ENCODE peak calls at places on chromosomes 4 and X, in eight cellular contexts. C is fibroblast of mammary gland, T is suprapubic skin, G is MCF 10A, F is choroid plexus epithelial cell, J is mucosa of descending colon, L is AG09309, X is left lung. I is an unnamed sample.

GRCh38 chr4:2064276-2064991 is 5.3 kb downstream of the NAT8L start:
- DNase-seq in C (no peak), T (peak), G (no peak), F (no peak), J (peak), L (no peak), X (no peak), I (no peak)

GRCh38 chr4:25928956-25929336 is 14.9 kb downstream of the SMIM20 start:
- DNase-seq in C (peak), T (no peak), G (no peak), F (peak), J (no peak), L (no peak), X (no peak), I (no peak)

GRCh38 chr4:146029939-146030710 is 91.5 kb upstream of the ZNF827 start:
- DNase-seq in C (no peak), T (no peak), G (no peak), F (peak), J (peak), L (no peak), X (no peak), I (no peak)

GRCh38 chr4:184409911-184410692 is 64.2 kb downstream of the IRF2 start:
- DNase-seq in C (no peak), T (no peak), G (no peak), F (no peak), J (no peak), L (no peak), X (no peak), I (no peak)

GRCh38 chr4:184924516-184924915 is 93.8 kb upstream of the HELT start:
- DNase-seq in C (no peak), T (no peak), G (no peak), F (no peak), J (no peak), L (no peak), X (no peak), I (peak)

GRCh38 chrX:318068-318738 is 393 bp downstream of the GTPBP6 start:
- DNase-seq in C (peak), T (peak), G (peak), F (peak), J (peak), L (peak), X (peak), I (peak)

GRCh38 chrX:95678679-95679078 is 1006.0 kb upstream of the DIAPH2 start:
- DNase-seq in C (no peak), T (no peak), G (no peak), F (no peak), J (no peak), L (no peak), X (no peak), I (no peak)

GRCh38 chr4:32003548-32003947 is 1283.4 kb downstream of the PCDH7 start:
- DNase-seq in C (no peak), T (no peak), G (no peak), F (no peak), J (no peak), L (no peak), X (no peak), I (no peak)

GRCh38 chrX:24890677-24891076 is 125.1 kb downstream of the ARX start:
- DNase-seq in C (no peak), T (no peak), G (peak), F (no peak), J (no peak), L (no peak), X (no peak), I (no peak)

GRCh38 chr4:1074077-1074476 is 39.3 kb downstream of the RNF212 start:
- DNase-seq in C (no peak), T (peak), G (no peak), F (no peak), J (no peak), L (no peak), X (no peak), I (no peak)

GRCh38 chrX:136636121-136636520 is 11.8 kb upstream of the CD40LG start:
- DNase-seq in C (no peak), T (no peak), G (no peak), F (no peak), J (no peak), L (no peak), X (no peak), I (no peak)

GRCh38 chrX:121958886-121959285 is 911.5 kb downstream of the GLUD2 start:
- DNase-seq in C (peak), T (no peak), G (no peak), F (peak), J (no peak), L (no peak), X (no peak), I (no peak)

GRCh38 chrX:153646620-153647373 is at the start of gene DUSP9:
- DNase-seq in C (peak), T (peak), G (no peak), F (peak), J (peak), L (no peak), X (peak), I (no peak)

GRCh38 chr4:123421942-123422781 is 25.6 kb downstream of the SPRY1 start:
- DNase-seq in C (no peak), T (no peak), G (no peak), F (no peak), J (no peak), L (no peak), X (no peak), I (no peak)

GRCh38 chr4:73964862-73965611 is 16.8 kb downstream of the PF4 start:
- DNase-seq in C (peak), T (no peak), G (peak), F (peak), J (peak), L (no peak), X (no peak), I (no peak)

GRCh38 chr4:169050308-169050707 is 40.3 kb upstream of the CBR4 start:
- DNase-seq in C (no peak), T (no peak), G (no peak), F (peak), J (no peak), L (no peak), X (no peak), I (no peak)

GRCh38 chr4:4884611-4885010 is 25.1 kb downstream of the MSX1 start:
- DNase-seq in C (no peak), T (no peak), G (no peak), F (no peak), J (no peak), L (no peak), X (no peak), I (peak)

GRCh38 chr4:4876945-4877661 is 17.6 kb downstream of the MSX1 start:
- DNase-seq in C (no peak), T (no peak), G (no peak), F (no peak), J (no peak), L (no peak), X (no peak), I (no peak)

GRCh38 chr4:4881432-4881831 is 22.0 kb downstream of the MSX1 start:
- DNase-seq in C (no peak), T (no peak), G (no peak), F (peak), J (no peak), L (no peak), X (no peak), I (no peak)

GRCh38 chr4:4875611-4876010 is 16.1 kb downstream of the MSX1 start:
- DNase-seq in C (no peak), T (no peak), G (no peak), F (no peak), J (no peak), L (no peak), X (no peak), I (no peak)

GRCh38 chr4:4880492-4880891 is 21.0 kb downstream of the MSX1 start:
- DNase-seq in C (no peak), T (no peak), G (peak), F (peak), J (no peak), L (no peak), X (no peak), I (no peak)
- TF ChIP-seq CTCF in C (peak), T (no peak), G (peak), F (peak), J (no peak), L (peak), X (no peak), I (no peak)

DNA sequence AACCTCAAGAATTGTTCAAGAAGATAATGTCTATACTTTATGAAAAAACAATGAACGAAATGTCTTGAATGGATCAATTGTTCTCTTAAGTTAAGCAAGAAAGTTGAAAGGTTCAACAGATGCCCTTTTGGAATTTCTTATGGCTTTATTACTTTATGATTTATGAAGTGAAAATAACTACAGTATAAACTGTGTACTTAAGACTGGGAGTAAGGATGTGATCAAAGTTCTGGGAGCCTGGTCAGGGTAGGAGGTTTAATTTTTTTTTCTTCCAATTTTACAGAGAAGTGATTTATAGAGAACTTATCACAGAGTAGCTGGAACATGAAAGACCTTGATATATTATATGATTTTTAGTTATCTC is 184.8 kb upstream of the CASK start:
- DNase-seq in C (no peak), T (no peak), G (no peak), F (no peak), J (no peak), L (no peak), X (no peak), I (no peak)
- TF ChIP-seq CTCF in C (no peak), T (no peak), G (no peak), F (no peak), J (no peak), L (no peak), X (no peak), I (no peak)

DNA sequence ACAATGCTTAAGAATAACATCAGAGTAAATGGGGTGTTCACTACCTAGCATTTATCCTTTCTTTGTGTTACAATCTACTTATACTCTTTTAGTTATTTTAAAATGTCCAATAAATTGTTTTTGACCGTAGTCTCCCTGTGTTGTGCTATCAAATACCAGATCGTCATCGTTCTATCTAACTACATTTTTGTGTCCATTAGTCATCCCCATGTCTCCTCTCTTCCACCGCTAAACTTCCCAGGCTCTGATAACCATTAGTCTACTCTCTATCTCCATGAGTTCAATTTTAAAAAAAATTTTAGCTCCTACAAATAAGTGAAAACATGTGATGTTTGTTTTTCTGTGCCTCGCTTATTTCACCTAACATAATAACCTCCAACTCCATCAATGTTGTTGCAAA is 381.9 kb downstream of the PRDM5 start:
- DNase-seq in C (peak), T (no peak), G (no peak), F (no peak), J (no peak), L (no peak), X (no peak), I (no peak)
- TF ChIP-seq CTCF in C (no peak), T (no peak), G (no peak), F (no peak), J (no peak), L (no peak), X (no peak), I (no peak)

GRCh38 chr4:15395342-15395741 is 32.5 kb upstream of the C1QTNF7 start:
- DNase-seq in C (no peak), T (no peak), G (no peak), F (peak), J (no peak), L (no peak), X (no peak), I (no peak)

GRCh38 chr4:15398732-15399131 is 29.1 kb upstream of the C1QTNF7 start:
- DNase-seq in C (no peak), T (no peak), G (peak), F (no peak), J (no peak), L (no peak), X (no peak), I (no peak)

GRCh38 chr4:15398001-15398400 is 29.8 kb upstream of the C1QTNF7 start:
- DNase-seq in C (no peak), T (no peak), G (peak), F (no peak), J (no peak), L (no peak), X (no peak), I (no peak)

GRCh38 chr4:15400276-15400675 is 27.6 kb upstream of the C1QTNF7 start:
- DNase-seq in C (no peak), T (no peak), G (no peak), F (peak), J (no peak), L (no peak), X (no peak), I (no peak)

DNA sequence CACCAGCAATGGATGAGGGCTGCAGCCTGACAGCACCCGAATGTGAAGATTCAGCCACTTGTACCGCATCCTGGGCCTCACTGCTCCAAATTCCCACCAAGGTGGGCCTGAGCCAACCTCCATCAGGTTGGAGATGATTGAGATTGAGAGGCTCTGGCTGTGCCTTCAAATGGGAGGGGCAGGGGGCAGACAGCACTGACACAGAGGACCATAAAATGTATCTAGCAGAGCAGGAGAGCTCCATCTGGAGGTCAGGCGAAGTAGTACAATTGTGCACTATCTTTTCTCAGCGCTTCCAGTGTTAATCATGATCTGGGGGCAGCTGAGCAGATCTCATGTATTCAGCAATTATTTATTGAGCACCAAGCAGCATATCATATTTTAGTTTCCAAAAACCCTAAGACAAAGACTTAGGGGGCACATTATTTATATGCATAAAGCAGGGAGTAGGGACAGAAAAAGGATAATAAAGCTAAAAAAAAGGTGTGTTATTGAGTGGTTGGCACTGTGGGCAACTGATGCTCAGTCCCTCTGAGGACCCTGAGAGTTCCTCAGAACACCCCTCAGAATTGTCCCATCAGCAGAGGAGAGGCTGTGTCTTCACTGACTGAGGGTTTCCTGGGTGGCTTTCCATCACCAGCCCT is 31.6 kb upstream of the C1QTNF7 start:
- DNase-seq in C (peak), T (no peak), G (peak), F (peak), J (peak), L (no peak), X (peak), I (no peak)
- TF ChIP-seq CTCF in C (peak), T (peak), G (peak), F (peak), J (peak), L (peak), X (peak), I (peak)

GRCh38 chr4:76748649-76749048 is 149.3 kb downstream of the SOWAHB start:
- DNase-seq in C (peak), T (no peak), G (peak), F (peak), J (peak), L (no peak), X (no peak), I (no peak)
- TF ChIP-seq CTCF in C (peak), T (no peak), G (peak), F (peak), J (no peak), L (no peak), X (no peak), I (no peak)

I was measured in vagina.